ENCODE peak calls at places on chromosomes 5 and 9, in four cellular contexts. One of them, this sample, is unnamed.

GRCh38 chr5:36393656-36394438 is 92.1 kb upstream of the RANBP3L start:
- DNase-seq in WERI-Rb-1: no peak
- DNase-seq in stomach: no peak
- DNase-seq in aorta: no peak
- DNase-seq in this sample: no peak

GRCh38 chr5:79976759-79977515 is 14.1 kb downstream of the MTX3 start:
- DNase-seq in aorta: no peak
- DNase-seq in WERI-Rb-1: no peak
- DNase-seq in stomach: no peak
- DNase-seq in this sample: no peak

GRCh38 chr9:128053560-128053959 is 13.6 kb downstream of the NAIF1 start:
- DNase-seq in WERI-Rb-1: no peak
- DNase-seq in stomach: no peak
- DNase-seq in aorta: peak; percentile 77
- DNase-seq in this sample: no peak

GRCh38 chr5:13985736-13986418 is 41.4 kb upstream of the DNAH5 start:
- DNase-seq in stomach: no peak
- DNase-seq in aorta: peak; percentile 60
- DNase-seq in WERI-Rb-1: no peak
- DNase-seq in this sample: peak; percentile 73

GRCh38 chr5:39501403-39501802 is 76.6 kb upstream of the DAB2 start:
- DNase-seq in stomach: no peak
- DNase-seq in WERI-Rb-1: no peak
- DNase-seq in aorta: peak; percentile 74
- DNase-seq in this sample: no peak

GRCh38 chr5:79357401-79357800 is 121.5 kb downstream of the JMY start:
- DNase-seq in WERI-Rb-1: no peak
- DNase-seq in stomach: no peak
- DNase-seq in aorta: no peak
- DNase-seq in this sample: no peak

GRCh38 chr5:151912360-151912759 is 12.3 kb downstream of the GLRA1 start:
- DNase-seq in aorta: peak; percentile 46
- DNase-seq in stomach: no peak
- DNase-seq in WERI-Rb-1: no peak
- DNase-seq in this sample: no peak

GRCh38 chr5:80594810-80595209 is 24.7 kb upstream of the ANKRD34B start:
- DNase-seq in stomach: no peak
- DNase-seq in WERI-Rb-1: no peak
- DNase-seq in aorta: no peak
- DNase-seq in this sample: no peak

GRCh38 chr9:86766912-86767311 is 180.4 kb downstream of the GAS1 start:
- DNase-seq in stomach: no peak
- DNase-seq in WERI-Rb-1: no peak
- DNase-seq in aorta: peak; percentile 67
- DNase-seq in this sample: peak; percentile 94

GRCh38 chr5:953535-954449 is 54.8 kb upstream of the NKD2 start:
- DNase-seq in WERI-Rb-1: no peak
- DNase-seq in aorta: no peak
- DNase-seq in stomach: no peak
- DNase-seq in this sample: no peak

GRCh38 chr5:151214614-151215545 is 9.0 kb downstream of the CCDC69 start:
- DNase-seq in stomach: no peak
- DNase-seq in WERI-Rb-1: no peak
- DNase-seq in aorta: peak; percentile 54
- DNase-seq in this sample: no peak

DNA sequence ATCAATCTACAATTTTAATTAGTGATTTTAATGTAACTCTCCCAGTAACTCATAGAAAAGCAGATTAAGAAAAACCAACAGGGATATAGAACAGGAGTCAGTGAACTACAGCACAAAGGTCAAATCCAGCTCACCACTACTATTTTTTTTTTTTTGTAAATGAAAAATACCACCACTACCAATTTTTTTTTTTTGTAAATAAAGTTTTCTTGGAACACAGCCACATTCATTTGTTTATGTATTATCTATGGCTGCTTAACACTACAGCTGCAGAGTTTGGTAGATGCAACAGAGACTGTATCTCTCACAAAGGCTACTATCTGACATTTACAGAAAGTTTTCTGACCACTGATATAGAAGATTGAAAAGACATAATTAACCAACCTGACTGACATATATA is 11.7 kb downstream of the ZNF510 start:
- DNase-seq in stomach: no peak
- DNase-seq in aorta: no peak
- DNase-seq in WERI-Rb-1: no peak
- DNase-seq in this sample: no peak
- H3K9me3 ChIP-seq in stomach: peaks cover 98% of the 10 kb centered on the region
- H3K9me3 ChIP-seq in aorta: peaks cover 13% of the 10 kb centered on the region
- H3K9me3 ChIP-seq in WERI-Rb-1: peaks cover 51% of the 10 kb centered on the region
- H3K9me3 ChIP-seq in this sample: peaks cover 62% of the 10 kb centered on the region

GRCh38 chr9:129876815-129877214 is 41.6 kb downstream of the USP20 start:
- DNase-seq in WERI-Rb-1: no peak
- DNase-seq in aorta: no peak
- DNase-seq in stomach: no peak
- DNase-seq in this sample: no peak

GRCh38 chr9:129873563-129873962 is 38.3 kb downstream of the USP20 start:
- DNase-seq in stomach: no peak
- DNase-seq in WERI-Rb-1: no peak
- DNase-seq in aorta: no peak
- DNase-seq in this sample: no peak

GRCh38 chr9:129874261-129875101 is 39.2 kb downstream of the USP20 start:
- DNase-seq in aorta: no peak
- DNase-seq in WERI-Rb-1: no peak
- DNase-seq in stomach: no peak
- DNase-seq in this sample: no peak

GRCh38 chr9:129875181-129875611 is 39.9 kb downstream of the USP20 start:
- DNase-seq in WERI-Rb-1: peak; percentile 55
- DNase-seq in aorta: no peak
- DNase-seq in stomach: no peak
- DNase-seq in this sample: no peak

DNA sequence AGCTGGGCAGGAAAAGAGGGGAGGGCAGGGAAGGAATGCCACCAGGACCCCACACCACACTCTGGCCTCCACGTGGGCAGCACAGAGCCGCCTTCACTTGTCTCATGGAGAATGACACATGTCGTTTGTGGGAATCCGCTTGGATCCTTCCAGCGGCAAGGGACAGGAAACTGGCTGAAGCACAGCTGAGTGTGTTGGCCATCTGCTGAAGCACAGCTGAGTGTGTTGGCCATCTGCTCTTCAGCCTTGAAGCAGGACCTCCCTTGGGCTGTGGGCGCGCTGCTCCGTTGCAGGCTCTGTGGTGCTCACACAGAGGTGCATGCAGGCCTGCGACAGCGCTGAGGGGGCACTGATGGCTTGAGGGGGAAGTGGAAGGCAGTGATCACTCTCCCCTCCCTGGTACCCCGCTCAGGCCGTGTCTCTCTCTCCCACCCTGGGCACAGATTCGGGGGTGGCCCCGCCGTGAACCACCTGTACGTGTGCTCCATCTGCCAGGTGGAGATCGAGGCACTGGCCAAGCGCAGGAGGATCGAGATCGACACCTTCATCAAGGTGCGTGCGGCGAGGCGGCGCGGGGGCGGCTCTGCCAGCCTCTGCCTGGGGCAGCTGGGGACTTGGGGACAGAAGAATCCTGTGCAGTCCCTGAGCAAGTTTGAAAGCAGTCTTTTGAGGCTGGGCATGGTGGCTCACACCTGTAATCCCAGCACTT is 40.6 kb downstream of the USP20 start:
- DNase-seq in stomach: no peak
- DNase-seq in aorta: no peak
- DNase-seq in WERI-Rb-1: peak; percentile 97
- DNase-seq in this sample: no peak
- H3K27ac ChIP-seq in stomach: no peak overlapping the region
- H3K27ac ChIP-seq in aorta: no peak overlapping the region
- H3K27ac ChIP-seq in WERI-Rb-1: peak overlapping the region; percentile 74
- H3K27ac ChIP-seq in this sample: no peak overlapping the region

GRCh38 chr9:1951446-1951845 is 63.7 kb upstream of the SMARCA2 start:
- DNase-seq in stomach: no peak
- DNase-seq in WERI-Rb-1: no peak
- DNase-seq in aorta: no peak
- DNase-seq in this sample: no peak

GRCh38 chr9:1947438-1947837 is 67.7 kb upstream of the SMARCA2 start:
- DNase-seq in stomach: no peak
- DNase-seq in WERI-Rb-1: no peak
- DNase-seq in aorta: no peak
- DNase-seq in this sample: no peak

GRCh38 chr9:1941989-1942388 is 73.2 kb upstream of the SMARCA2 start:
- DNase-seq in stomach: no peak
- DNase-seq in WERI-Rb-1: no peak
- DNase-seq in aorta: no peak
- DNase-seq in this sample: no peak

GRCh38 chr9:1946506-1946905 is 68.6 kb upstream of the SMARCA2 start:
- DNase-seq in aorta: no peak
- DNase-seq in stomach: no peak
- DNase-seq in WERI-Rb-1: no peak
- DNase-seq in this sample: no peak
- H3K9me3 ChIP-seq in aorta: no peaks in the 10 kb centered on the region
- H3K9me3 ChIP-seq in stomach: no peaks in the 10 kb centered on the region
- H3K9me3 ChIP-seq in WERI-Rb-1: no peaks in the 10 kb centered on the region
- H3K9me3 ChIP-seq in this sample: no peaks in the 10 kb centered on the region

GRCh38 chr5:2780421-2781171 is 29.1 kb upstream of the IRX2 start:
- DNase-seq in WERI-Rb-1: no peak
- DNase-seq in stomach: peak; percentile 46
- DNase-seq in aorta: no peak
- DNase-seq in this sample: no peak
- H3K27ac ChIP-seq in WERI-Rb-1: no peak overlapping the region
- H3K27ac ChIP-seq in stomach: no peak overlapping the region
- H3K27ac ChIP-seq in aorta: no peak overlapping the region
- H3K27ac ChIP-seq in this sample: no peak overlapping the region

DNA sequence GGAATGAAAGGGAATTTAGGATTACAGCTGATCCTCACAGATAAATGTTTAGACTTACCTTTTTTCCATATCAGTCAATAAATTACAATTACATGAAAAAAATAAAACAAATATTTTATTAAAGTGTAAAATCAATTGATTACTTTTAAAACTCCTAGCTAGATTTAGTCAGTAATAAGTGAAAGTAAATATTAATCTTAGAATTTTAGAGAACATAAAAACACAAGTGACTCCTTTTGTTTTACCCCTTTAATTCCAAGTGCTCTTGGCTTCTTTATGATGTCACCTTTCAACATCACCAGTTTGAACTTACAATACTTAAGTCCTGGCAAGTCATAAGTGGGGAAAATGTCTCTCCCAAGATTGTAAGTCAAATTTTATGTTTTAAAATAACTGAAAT is at the start of gene CYLC2:
- DNase-seq in WERI-Rb-1: no peak
- DNase-seq in aorta: no peak
- DNase-seq in stomach: no peak
- DNase-seq in this sample: no peak
- H3K9me3 ChIP-seq in WERI-Rb-1: no peaks in the 10 kb centered on the region
- H3K9me3 ChIP-seq in aorta: peaks cover 1% of the 10 kb centered on the region
- H3K9me3 ChIP-seq in stomach: no peaks in the 10 kb centered on the region
- H3K9me3 ChIP-seq in this sample: no peaks in the 10 kb centered on the region

GRCh38 chr5:64509798-64510197 is 4.0 kb downstream of the RGS7BP start:
- DNase-seq in aorta: no peak
- DNase-seq in stomach: no peak
- DNase-seq in WERI-Rb-1: no peak
- DNase-seq in this sample: no peak

GRCh38 chr5:64506567-64507321 is 929 bp downstream of the RGS7BP start:
- DNase-seq in WERI-Rb-1: no peak
- DNase-seq in aorta: no peak
- DNase-seq in stomach: no peak
- DNase-seq in this sample: no peak

GRCh38 chr5:64502181-64502580 is 3.6 kb upstream of the RGS7BP start:
- DNase-seq in stomach: no peak
- DNase-seq in aorta: no peak
- DNase-seq in WERI-Rb-1: no peak
- DNase-seq in this sample: no peak

DNA sequence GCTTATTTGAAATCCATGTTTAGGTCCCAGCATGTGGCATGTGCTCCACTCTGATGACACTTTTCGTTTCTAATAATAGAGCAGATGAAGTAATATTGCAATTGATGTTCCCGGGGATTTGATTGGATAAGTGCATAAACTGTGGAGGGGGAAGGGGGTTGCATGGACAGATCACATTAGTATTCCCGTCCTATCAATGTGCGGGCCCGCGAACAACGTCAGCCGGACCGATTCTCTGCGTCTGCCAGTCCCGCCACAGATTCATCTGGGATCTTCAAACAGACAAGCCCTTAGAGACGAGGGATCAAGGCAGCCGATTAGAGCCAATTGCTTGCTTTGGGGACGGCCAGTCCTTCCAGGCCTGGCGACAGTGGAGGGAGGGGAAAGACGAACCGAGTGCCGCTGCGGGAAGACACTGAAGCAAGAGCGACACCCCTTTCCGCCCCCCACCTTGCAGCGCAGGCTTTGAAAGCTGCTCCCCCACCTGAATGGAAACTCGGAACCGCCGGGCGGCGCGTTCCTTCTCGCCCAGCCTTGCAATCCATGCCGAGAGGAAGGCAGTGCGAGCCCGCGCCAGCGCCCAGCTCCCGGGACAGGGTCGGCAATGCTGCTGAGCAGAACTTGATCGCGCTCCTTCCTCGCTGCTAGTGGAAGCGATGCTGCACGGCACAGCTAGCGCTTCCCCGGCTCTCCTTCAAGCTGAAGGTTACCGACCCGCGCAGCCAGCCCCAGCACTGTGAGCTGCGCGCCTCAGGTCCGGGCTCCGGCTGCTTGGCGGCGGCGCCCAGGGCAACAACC is at the start of gene RGS7BP:
- DNase-seq in WERI-Rb-1: peak; percentile 56
- DNase-seq in stomach: peak; percentile 29
- DNase-seq in aorta: peak; percentile 56
- DNase-seq in this sample: no peak
- H3K27ac ChIP-seq in WERI-Rb-1: peak within 1 kb of the TSS; percentile 12
- H3K27ac ChIP-seq in stomach: no peak within 1 kb of the TSS
- H3K27ac ChIP-seq in aorta: no peak within 1 kb of the TSS
- H3K27ac ChIP-seq in this sample: no peak within 1 kb of the TSS

GRCh38 chr9:967436-967835 is 9.0 kb upstream of the DMRT3 start:
- DNase-seq in stomach: no peak
- DNase-seq in aorta: no peak
- DNase-seq in WERI-Rb-1: no peak
- DNase-seq in this sample: no peak

GRCh38 chr9:967851-968641 is 8.4 kb upstream of the DMRT3 start:
- DNase-seq in WERI-Rb-1: no peak
- DNase-seq in aorta: no peak
- DNase-seq in stomach: no peak
- DNase-seq in this sample: no peak

GRCh38 chr9:970310-971002 is 6.0 kb upstream of the DMRT3 start:
- DNase-seq in aorta: no peak
- DNase-seq in stomach: no peak
- DNase-seq in WERI-Rb-1: no peak
- DNase-seq in this sample: no peak

GRCh38 chr9:969693-970309 is 6.7 kb upstream of the DMRT3 start:
- DNase-seq in aorta: no peak
- DNase-seq in WERI-Rb-1: peak; percentile 52
- DNase-seq in stomach: no peak
- DNase-seq in this sample: no peak

DNA sequence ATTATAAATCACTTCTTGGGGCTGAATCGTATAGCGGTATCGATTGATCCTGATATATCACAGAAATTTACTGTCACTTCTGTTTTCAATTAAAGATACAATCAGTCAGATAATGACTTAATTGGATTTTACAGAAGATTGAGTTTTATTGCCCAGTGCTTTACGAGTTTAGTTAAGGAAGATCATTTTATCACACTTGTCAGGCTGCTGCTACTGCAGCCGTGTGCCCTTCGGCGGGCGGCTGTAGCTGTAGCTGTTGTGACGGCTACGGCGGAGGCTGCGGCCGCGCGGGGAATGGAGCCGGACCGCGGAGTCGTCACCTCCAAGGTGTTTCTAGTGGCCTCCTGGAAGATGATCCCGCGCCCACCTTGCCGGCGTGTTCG is 7.2 kb upstream of the DMRT3 start:
- DNase-seq in WERI-Rb-1: peak; percentile 28
- DNase-seq in aorta: no peak
- DNase-seq in stomach: no peak
- DNase-seq in this sample: no peak
- H3K9me3 ChIP-seq in WERI-Rb-1: peaks cover 5% of the 10 kb centered on the region
- H3K9me3 ChIP-seq in aorta: peaks cover 1% of the 10 kb centered on the region
- H3K9me3 ChIP-seq in stomach: peaks cover 17% of the 10 kb centered on the region
- H3K9me3 ChIP-seq in this sample: no peaks in the 10 kb centered on the region

This sample was measured in SJCRH30.